ENCODE peak calls at places on chromosomes 16 and 17, in five cellular contexts. V is A549, A is heart right ventricle, X is stomach, T is MM.1S. E is an unnamed sample. For H3K4me1, the result is how much of the 10 kb centered on the place peaks cover.

GRCh38 chr17:16215002-16215272 is 397 bp downstream of the NCOR1 start:
- DNase-seq in V (peak), A (peak), X (peak), T (peak), E (peak)

GRCh38 chr16:80174416-80174815 is 366.4 kb upstream of the DYNLRB2 start:
- DNase-seq in V (no peak), A (no peak), X (no peak), T (no peak), E (no peak)

GRCh38 chr17:44777394-44778348 is 18.9 kb downstream of the ADAM11 start:
- DNase-seq in V (no peak), A (no peak), X (no peak), T (no peak), E (no peak)

GRCh38 chr17:8047769-8048110 is 8.9 kb downstream of the ALOX15B start:
- DNase-seq in V (no peak), A (no peak), X (no peak), T (no peak), E (no peak)

GRCh38 chr16:51242281-51242994 is 91.4 kb upstream of the SALL1 start:
- DNase-seq in V (no peak), A (no peak), X (no peak), T (no peak), E (no peak)

GRCh38 chr17:3025421-3026124 is 37.8 kb downstream of the OR1D5 start:
- DNase-seq in V (no peak), A (no peak), X (no peak), T (no peak), E (no peak)

GRCh38 chr16:12271006-12271405 is 294.5 kb downstream of the SNX29 start:
- DNase-seq in V (no peak), A (no peak), X (no peak), T (no peak), E (no peak)

GRCh38 chr16:56356276-56357241 is 68.8 kb downstream of the AMFR start:
- DNase-seq in V (peak), A (peak), X (peak), T (peak), E (peak)

GRCh38 chr17:74744714-74745547 is 3.5 kb upstream of the NHERF1 start:
- DNase-seq in V (peak), A (peak), X (peak), T (peak), E (peak)

GRCh38 chr17:8837438-8838075 is 29.9 kb downstream of the PIK3R6 start:
- DNase-seq in V (no peak), A (peak), X (no peak), T (no peak), E (peak)

GRCh38 chr16:17927015-17927414 is 409.5 kb downstream of the NPIPA8 start:
- DNase-seq in V (no peak), A (no peak), X (no peak), T (no peak), E (no peak)

DNA sequence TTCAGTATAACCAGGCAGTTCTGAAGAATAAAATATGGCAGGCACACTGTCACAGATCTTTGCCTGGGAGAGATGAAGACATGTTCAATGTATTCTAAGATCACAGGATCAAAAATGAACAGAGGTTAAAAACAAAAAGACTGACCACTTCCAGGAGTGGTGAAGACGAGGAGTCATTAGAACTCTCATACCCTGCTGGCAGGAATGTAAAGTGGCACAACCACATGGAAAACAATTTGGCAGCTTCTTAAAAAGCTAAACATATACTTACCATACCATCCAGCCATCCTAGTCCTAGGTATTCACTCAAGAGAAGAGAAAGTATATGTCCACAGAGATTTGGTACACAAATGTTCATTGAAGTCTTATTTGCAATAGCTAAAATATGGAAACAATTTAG is 406.3 kb downstream of the NPIPA8 start:
- DNase-seq in V (no peak), A (no peak), X (no peak), T (no peak), E (no peak)
- TF ChIP-seq CTCF in V (no peak), A (no peak), X (no peak), T (no peak), E (no peak)

GRCh38 chr17:57562231-57562630 is 182.9 kb downstream of the CCDC182 start:
- DNase-seq in V (no peak), A (no peak), X (no peak), T (no peak), E (no peak)
- H3K4me1 ChIP-seq in V (under half), A (under half), X (under half), T (under half), E (under half)

DNA sequence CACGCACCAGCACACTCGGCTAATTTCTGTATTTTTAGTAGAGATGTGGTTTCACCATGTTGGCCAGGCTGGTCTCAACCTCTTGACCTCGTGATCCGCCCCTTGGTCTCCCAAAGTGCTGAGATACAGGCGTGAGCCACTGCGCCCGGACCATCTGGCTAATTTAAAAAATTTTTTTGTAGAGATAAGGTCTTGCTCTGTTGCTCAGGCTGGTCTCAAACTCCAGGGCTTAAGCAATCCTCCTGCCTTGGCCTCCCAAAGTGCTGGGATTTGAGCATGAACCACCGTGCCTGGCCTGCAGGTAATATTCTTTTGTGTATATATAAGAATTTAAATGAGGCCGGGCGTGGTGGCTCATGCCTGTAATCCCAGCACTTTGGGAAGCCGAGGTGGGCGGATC is 115.0 kb downstream of the RPTOR start:
- DNase-seq in V (no peak), A (no peak), X (no peak), T (no peak), E (no peak)
- TF ChIP-seq CTCF in V (no peak), A (no peak), X (no peak), T (no peak), E (no peak)

GRCh38 chr16:25048146-25048618 is 33.0 kb upstream of the ARHGAP17 start:
- DNase-seq in V (no peak), A (no peak), X (no peak), T (no peak), E (no peak)

GRCh38 chr16:25052530-25052929 is 37.4 kb upstream of the ARHGAP17 start:
- DNase-seq in V (no peak), A (peak), X (peak), T (no peak), E (no peak)

GRCh38 chr16:25052161-25052511 is 37.0 kb upstream of the ARHGAP17 start:
- DNase-seq in V (no peak), A (no peak), X (no peak), T (no peak), E (no peak)

GRCh38 chr16:25045696-25046381 is 30.7 kb upstream of the ARHGAP17 start:
- DNase-seq in V (no peak), A (no peak), X (no peak), T (no peak), E (no peak)

GRCh38 chr16:25051446-25052160 is 36.4 kb upstream of the ARHGAP17 start:
- DNase-seq in V (no peak), A (no peak), X (no peak), T (no peak), E (no peak)
- H3K4me1 ChIP-seq in V (under half), A (half or more), X (under half), T (under half), E (under half)